ENCODE peak calls at places on chromosomes 3 and 15, in eight cellular contexts. Y is adrenal gland, T is uterus, Q is upper lobe of right lung, X is fibroblast of lung, U is H1, V is tibial artery, H is heart left ventricle. B is an unnamed sample. For H3K36me3 and H3K9me3, the result is how much of the 10 kb centered on the place peaks cover.

GRCh38 chr3:86938706-86939105 is 52.2 kb downstream of the VGLL3 start:
- DNase-seq in Y (no peak), T (no peak), Q (no peak), X (peak), U (no peak), V (no peak), H (no peak), B (no peak)

GRCh38 chr15:91224750-91225380 is 124.8 kb downstream of the SV2B start:
- DNase-seq in Y (peak), T (no peak), Q (no peak), X (peak), U (no peak), V (no peak), H (no peak), B (no peak)

GRCh38 chr3:118949113-118949760 is 85.4 kb downstream of the IGSF11 start:
- DNase-seq in Y (no peak), T (no peak), Q (no peak), X (no peak), U (no peak), V (no peak), H (no peak), B (no peak)

GRCh38 chr15:63501256-63502089 is 2.9 kb upstream of the USP3 start:
- DNase-seq in Y (peak), T (peak), Q (peak), X (peak), U (no peak), V (peak), H (peak), B (peak)

GRCh38 chr15:29822685-29823459 is 604 bp upstream of the TJP1 start:
- DNase-seq in Y (peak), T (peak), Q (peak), X (peak), U (no peak), V (peak), H (peak), B (peak)

GRCh38 chr15:24676431-24676830 is 856 bp downstream of the NPAP1 start:
- DNase-seq in Y (no peak), T (no peak), Q (no peak), X (no peak), U (no peak), V (no peak), H (no peak), B (no peak)

GRCh38 chr15:67433495-67434099 is 87.3 kb upstream of the C15orf61 start:
- DNase-seq in Y (peak), T (peak), Q (no peak), X (peak), U (peak), V (no peak), H (no peak), B (no peak)

GRCh38 chr3:148718982-148719862 is 21.5 kb downstream of the AGTR1 start:
- DNase-seq in Y (no peak), T (no peak), Q (no peak), X (no peak), U (no peak), V (no peak), H (no peak), B (no peak)

GRCh38 chr15:93451265-93451664 is 362.3 kb upstream of the RGMA start:
- DNase-seq in Y (no peak), T (no peak), Q (no peak), X (peak), U (no peak), V (peak), H (no peak), B (no peak)

GRCh38 chr3:38049358-38050126 is 10.5 kb downstream of the DLEC1 start:
- DNase-seq in Y (peak), T (no peak), Q (no peak), X (no peak), U (no peak), V (no peak), H (no peak), B (no peak)

GRCh38 chr3:55622116-55622515 is 135.0 kb upstream of the WNT5A start:
- DNase-seq in Y (no peak), T (no peak), Q (no peak), X (peak), U (no peak), V (no peak), H (no peak), B (no peak)

GRCh38 chr15:62782896-62783295 is 259.7 kb upstream of the TPM1 start:
- DNase-seq in Y (no peak), T (no peak), Q (no peak), X (peak), U (no peak), V (no peak), H (no peak), B (no peak)

GRCh38 chr3:84961492-84962255 is 2.9 kb downstream of the CADM2 start:
- DNase-seq in Y (no peak), T (no peak), Q (no peak), X (no peak), U (no peak), V (no peak), H (no peak), B (no peak)

GRCh38 chr3:155339052-155339451 is 45.6 kb upstream of the STRIT1 start:
- DNase-seq in Y (no peak), T (no peak), Q (no peak), X (no peak), U (no peak), V (no peak), H (no peak), B (no peak)

GRCh38 chr15:29942144-29942543 is 119.9 kb upstream of the TJP1 start:
- DNase-seq in Y (no peak), T (no peak), Q (no peak), X (no peak), U (no peak), V (no peak), H (no peak), B (no peak)

GRCh38 chr3:33417051-33417673 is 23.0 kb downstream of the UBP1 start:
- DNase-seq in Y (no peak), T (no peak), Q (no peak), X (peak), U (no peak), V (no peak), H (no peak), B (no peak)

GRCh38 chr3:170976190-170976519 is 50.4 kb downstream of the SLC2A2 start:
- DNase-seq in Y (no peak), T (no peak), Q (no peak), X (no peak), U (no peak), V (no peak), H (no peak), B (no peak)

GRCh38 chr15:31442203-31443090 is 115.8 kb downstream of the KLF13 start:
- DNase-seq in Y (no peak), T (no peak), Q (no peak), X (peak), U (no peak), V (no peak), H (no peak), B (no peak)

GRCh38 chr15:70190965-70191364 is 93.2 kb upstream of the TLE3 start:
- DNase-seq in Y (no peak), T (no peak), Q (peak), X (no peak), U (no peak), V (peak), H (no peak), B (no peak)

GRCh38 chr3:129596194-129597086 is 10.0 kb downstream of the PLXND1 start:
- DNase-seq in Y (peak), T (peak), Q (peak), X (peak), U (no peak), V (peak), H (peak), B (peak)

GRCh38 chr3:150072576-150072975 is 101.9 kb upstream of the PFN2 start:
- DNase-seq in Y (no peak), T (no peak), Q (no peak), X (no peak), U (no peak), V (no peak), H (no peak), B (no peak)

GRCh38 chr3:69012111-69012835 is 1.2 kb downstream of the EOGT start:
- DNase-seq in Y (peak), T (peak), Q (peak), X (peak), U (no peak), V (peak), H (no peak), B (peak)

GRCh38 chr3:126109860-126110235 is 25.9 kb upstream of the SLC41A3 start:
- DNase-seq in Y (no peak), T (peak), Q (no peak), X (no peak), U (no peak), V (peak), H (no peak), B (no peak)

GRCh38 chr3:153052096-153052460 is 109.9 kb upstream of the RAP2B start:
- DNase-seq in Y (no peak), T (peak), Q (no peak), X (peak), U (no peak), V (peak), H (no peak), B (no peak)

GRCh38 chr15:38614621-38615020 is 50.0 kb upstream of the RASGRP1 start:
- DNase-seq in Y (no peak), T (no peak), Q (no peak), X (no peak), U (no peak), V (no peak), H (no peak), B (no peak)

GRCh38 chr3:124429129-124429815 is 301.0 kb upstream of the UMPS start:
- DNase-seq in Y (no peak), T (no peak), Q (no peak), X (peak), U (no peak), V (no peak), H (no peak), B (no peak)

GRCh38 chr3:56970401-56971002 is 90.0 kb upstream of the SPATA12 start:
- DNase-seq in Y (no peak), T (no peak), Q (no peak), X (peak), U (no peak), V (no peak), H (no peak), B (no peak)

GRCh38 chr3:62622553-62623174 is 249.3 kb upstream of the FEZF2 start:
- DNase-seq in Y (peak), T (no peak), Q (no peak), X (peak), U (no peak), V (no peak), H (no peak), B (no peak)

GRCh38 chr3:13419356-13420050 is 619 bp downstream of the NUP210 start:
- DNase-seq in Y (peak), T (no peak), Q (peak), X (peak), U (no peak), V (no peak), H (peak), B (no peak)

GRCh38 chr3:189941679-189942078 is 179.0 kb downstream of the P3H2 start:
- DNase-seq in Y (no peak), T (no peak), Q (no peak), X (peak), U (no peak), V (no peak), H (no peak), B (no peak)

DNA sequence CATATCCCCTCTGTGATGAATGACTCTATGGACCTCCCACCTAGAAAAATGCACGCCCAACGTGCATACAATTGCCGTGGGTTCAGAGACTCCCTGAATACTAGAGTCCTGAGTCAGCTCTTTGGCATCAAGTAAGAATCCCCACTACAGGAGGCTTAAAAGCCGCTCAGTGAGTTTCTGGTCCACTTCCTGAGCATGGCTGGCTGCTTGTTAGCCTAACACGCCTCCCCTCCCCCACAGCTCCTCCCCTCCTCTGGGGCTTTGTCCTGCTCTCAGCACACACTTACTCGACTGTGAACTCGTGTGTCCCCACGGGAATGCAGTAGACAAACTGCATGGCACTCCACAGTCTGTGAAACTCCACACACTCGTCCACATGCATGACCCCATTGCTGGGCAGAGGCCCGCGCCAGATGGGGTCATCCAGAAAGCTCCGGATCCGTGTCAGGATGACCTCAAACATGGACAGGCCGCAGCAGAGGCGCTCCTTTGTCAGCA is 34.8 kb downstream of the NIPA2 start:
- DNase-seq in Y (no peak), T (no peak), Q (no peak), X (peak), U (no peak), V (no peak), H (no peak), B (no peak)
- H3K36me3 ChIP-seq in Y (half or more), T (under half), Q (half or more), X (under half), U (under half), V (half or more), H (half or more), B (half or more)

GRCh38 chr3:58837863-58838255 is 171.3 kb upstream of the FAM3D start:
- DNase-seq in Y (no peak), T (no peak), Q (no peak), X (no peak), U (no peak), V (no peak), H (no peak), B (no peak)
- H3K9me3 ChIP-seq in Y (under half), T (under half), Q (under half), X (under half), U (under half), V (under half), H (under half), B (under half)

DNA sequence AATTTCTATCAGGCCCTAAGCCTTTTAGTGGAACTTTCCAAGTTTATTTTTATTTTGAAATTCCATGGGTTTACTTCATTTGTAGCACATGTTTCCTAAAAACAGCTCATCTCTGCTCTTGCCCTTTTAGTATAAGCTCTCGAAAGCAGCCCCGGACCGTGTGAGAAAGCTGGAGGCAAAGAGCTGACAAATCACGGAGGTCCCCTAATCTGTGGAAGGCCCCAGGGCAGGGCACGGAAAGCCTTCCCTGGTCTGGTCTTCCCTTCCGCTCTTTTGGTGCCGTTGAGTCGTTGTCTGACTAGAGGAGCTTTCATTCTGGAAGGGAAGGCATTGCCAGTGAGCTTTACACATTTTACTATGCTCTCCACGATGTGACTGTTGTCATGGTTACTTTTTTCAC is 71.8 kb downstream of the CYP19A1 start:
- DNase-seq in Y (no peak), T (no peak), Q (no peak), X (no peak), U (no peak), V (no peak), H (no peak), B (no peak)
- TF ChIP-seq CTCF in Y (no peak), T (no peak), Q (no peak), X (no peak), U (no peak), V (no peak), H (no peak), B (no peak)

DNA sequence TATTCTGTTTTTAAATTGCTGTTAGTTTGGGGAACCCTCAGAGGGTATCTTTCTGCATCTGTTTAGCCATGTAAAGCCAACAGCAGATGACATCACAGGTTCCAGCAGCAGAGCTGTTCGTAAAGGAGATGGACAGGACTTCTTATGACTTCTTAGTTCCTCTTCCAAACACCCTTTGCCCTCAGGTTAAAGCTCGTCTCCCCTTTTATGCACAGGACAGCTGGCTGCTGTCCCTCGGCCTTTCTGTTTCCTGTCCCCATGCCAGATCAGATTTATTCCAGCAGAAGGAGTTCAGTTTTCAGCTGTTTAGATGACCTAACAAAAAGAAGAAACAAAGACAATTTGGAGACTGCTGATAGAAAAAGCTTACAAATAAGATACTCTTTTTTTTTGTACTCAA is 45.1 kb downstream of the SEC22A start:
- DNase-seq in Y (no peak), T (no peak), Q (no peak), X (no peak), U (no peak), V (no peak), H (no peak), B (no peak)
- H3K36me3 ChIP-seq in Y (under half), T (under half), Q (under half), X (under half), U (under half), V (under half), H (half or more), B (under half)

GRCh38 chr15:20349774-20350498 is 191.7 kb downstream of the GOLGA6L6 start:
- DNase-seq in Y (no peak), T (peak), Q (peak), X (no peak), U (no peak), V (peak), H (peak), B (no peak)

GRCh38 chr15:20351448-20351961 is 190.1 kb downstream of the GOLGA6L6 start:
- DNase-seq in Y (no peak), T (no peak), Q (peak), X (no peak), U (no peak), V (peak), H (peak), B (no peak)

GRCh38 chr15:20353966-20354883 is 187.4 kb downstream of the GOLGA6L6 start:
- DNase-seq in Y (no peak), T (no peak), Q (peak), X (no peak), U (no peak), V (peak), H (peak), B (no peak)

GRCh38 chr15:20355256-20355868 is 186.2 kb downstream of the GOLGA6L6 start:
- DNase-seq in Y (no peak), T (no peak), Q (peak), X (no peak), U (no peak), V (peak), H (peak), B (no peak)

DNA sequence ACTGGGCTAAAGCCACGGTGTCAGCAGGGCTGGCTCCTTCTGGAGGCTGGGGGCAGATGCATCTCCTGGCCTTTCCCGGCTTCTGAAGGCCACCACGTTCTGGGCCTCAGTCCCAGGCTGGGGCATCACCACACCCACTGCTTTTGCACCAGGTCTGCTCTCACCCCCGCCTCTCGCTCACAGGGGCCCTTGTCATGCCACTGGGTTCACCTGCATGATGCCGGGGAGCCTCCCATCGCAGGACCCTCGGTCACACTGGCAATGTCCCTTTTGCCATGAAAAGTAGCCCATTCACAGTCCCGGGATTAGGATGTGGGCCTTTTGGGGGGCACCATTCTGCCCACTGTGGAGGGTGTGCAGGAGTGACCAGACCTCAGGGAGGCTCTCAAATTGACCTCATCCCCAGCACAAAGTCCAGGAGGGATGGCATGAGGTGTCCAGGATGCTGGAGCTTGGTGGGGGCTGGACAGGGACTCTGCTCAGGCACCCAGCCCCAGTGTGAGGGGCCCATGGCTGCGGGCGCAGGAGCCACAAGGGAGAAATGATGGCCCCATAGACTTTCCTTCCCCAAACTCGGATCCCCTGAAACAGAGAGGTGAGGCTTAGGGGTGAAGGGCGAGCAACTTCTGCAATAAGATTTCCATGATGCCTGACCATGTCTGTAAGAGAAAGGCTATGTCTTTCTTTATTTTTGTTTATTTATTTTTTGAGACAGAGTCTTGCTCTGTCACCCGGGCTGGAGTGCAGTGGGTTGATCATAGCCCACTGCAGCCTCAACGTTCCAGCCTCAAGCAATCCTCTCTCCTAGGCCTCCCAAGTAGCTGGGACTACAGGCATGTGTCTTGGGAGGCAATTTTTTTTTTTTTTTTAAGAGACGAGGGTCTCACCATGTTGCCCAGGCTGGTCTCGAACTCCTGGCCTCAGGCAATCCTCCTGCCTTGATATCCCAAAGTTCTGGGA is 189.1 kb downstream of the GOLGA6L6 start:
- DNase-seq in Y (no peak), T (no peak), Q (peak), X (no peak), U (no peak), V (peak), H (peak), B (no peak)
- H3K9me3 ChIP-seq in Y (under half), T (under half), Q (under half), X (under half), U (under half), V (under half), H (under half), B (under half)